ENCODE peak calls at places on chromosomes 4 and X, in eight cellular contexts. One of them, this sample, is unnamed.

GRCh38 chr4:90357117-90357710 is 230.0 kb downstream of the CCSER1 start:
- DNase-seq in mesothelial cell of epicardium: no peak
- DNase-seq in GM20000: peak
- DNase-seq in AG04449: peak
- DNase-seq in small intestine: peak
- DNase-seq in activated CD8-positive, alpha-beta memory T cell treated with anti-CD3 and anti-CD28 coated beads for 1 hour: no peak
- DNase-seq in stomach: no peak
- DNase-seq in coronary artery: no peak
- DNase-seq in this sample: no peak

GRCh38 chrX:100645106-100645505 is 1.1 kb downstream of the SRPX2 start:
- DNase-seq in mesothelial cell of epicardium: no peak
- DNase-seq in GM20000: no peak
- DNase-seq in AG04449: no peak
- DNase-seq in small intestine: no peak
- DNase-seq in activated CD8-positive, alpha-beta memory T cell treated with anti-CD3 and anti-CD28 coated beads for 1 hour: no peak
- DNase-seq in stomach: no peak
- DNase-seq in coronary artery: no peak
- DNase-seq in this sample: no peak

GRCh38 chr4:147822128-147822527 is 90.2 kb downstream of the ARHGAP10 start:
- DNase-seq in mesothelial cell of epicardium: no peak
- DNase-seq in GM20000: no peak
- DNase-seq in AG04449: no peak
- DNase-seq in small intestine: peak
- DNase-seq in activated CD8-positive, alpha-beta memory T cell treated with anti-CD3 and anti-CD28 coated beads for 1 hour: no peak
- DNase-seq in stomach: peak
- DNase-seq in coronary artery: peak
- DNase-seq in this sample: no peak

GRCh38 chr4:109998867-109999303 is 86.2 kb downstream of the EGF start:
- DNase-seq in mesothelial cell of epicardium: no peak
- DNase-seq in GM20000: peak
- DNase-seq in AG04449: no peak
- DNase-seq in small intestine: peak
- DNase-seq in activated CD8-positive, alpha-beta memory T cell treated with anti-CD3 and anti-CD28 coated beads for 1 hour: no peak
- DNase-seq in stomach: no peak
- DNase-seq in coronary artery: no peak
- DNase-seq in this sample: no peak

GRCh38 chr4:102299708-102300107 is 45.6 kb downstream of the SLC39A8 start:
- DNase-seq in mesothelial cell of epicardium: no peak
- DNase-seq in GM20000: peak
- DNase-seq in AG04449: no peak
- DNase-seq in small intestine: peak
- DNase-seq in activated CD8-positive, alpha-beta memory T cell treated with anti-CD3 and anti-CD28 coated beads for 1 hour: no peak
- DNase-seq in stomach: peak
- DNase-seq in coronary artery: no peak
- DNase-seq in this sample: no peak

GRCh38 chr4:68021185-68021584 is 57.9 kb upstream of the TMPRSS11A start:
- DNase-seq in mesothelial cell of epicardium: no peak
- DNase-seq in GM20000: no peak
- DNase-seq in AG04449: no peak
- DNase-seq in small intestine: no peak
- DNase-seq in activated CD8-positive, alpha-beta memory T cell treated with anti-CD3 and anti-CD28 coated beads for 1 hour: no peak
- DNase-seq in stomach: no peak
- DNase-seq in coronary artery: no peak
- DNase-seq in this sample: no peak

GRCh38 chr4:8291036-8291682 is 21.6 kb downstream of the HTRA3 start:
- DNase-seq in mesothelial cell of epicardium: no peak
- DNase-seq in GM20000: no peak
- DNase-seq in AG04449: no peak
- DNase-seq in small intestine: no peak
- DNase-seq in activated CD8-positive, alpha-beta memory T cell treated with anti-CD3 and anti-CD28 coated beads for 1 hour: no peak
- DNase-seq in stomach: no peak
- DNase-seq in coronary artery: no peak
- DNase-seq in this sample: no peak

GRCh38 chr4:123158576-123158975 is 236.2 kb upstream of the NUDT6 start:
- DNase-seq in mesothelial cell of epicardium: no peak
- DNase-seq in GM20000: no peak
- DNase-seq in AG04449: no peak
- DNase-seq in small intestine: no peak
- DNase-seq in activated CD8-positive, alpha-beta memory T cell treated with anti-CD3 and anti-CD28 coated beads for 1 hour: no peak
- DNase-seq in stomach: no peak
- DNase-seq in coronary artery: no peak
- DNase-seq in this sample: no peak

GRCh38 chr4:185600801-185601200 is 65.5 kb upstream of the PDLIM3 start:
- DNase-seq in mesothelial cell of epicardium: no peak
- DNase-seq in GM20000: no peak
- DNase-seq in AG04449: no peak
- DNase-seq in small intestine: no peak
- DNase-seq in activated CD8-positive, alpha-beta memory T cell treated with anti-CD3 and anti-CD28 coated beads for 1 hour: no peak
- DNase-seq in stomach: no peak
- DNase-seq in coronary artery: no peak
- DNase-seq in this sample: no peak

GRCh38 chr4:7415927-7416686 is 18.6 kb downstream of the PSAPL1 start:
- DNase-seq in mesothelial cell of epicardium: no peak
- DNase-seq in GM20000: no peak
- DNase-seq in AG04449: no peak
- DNase-seq in small intestine: no peak
- DNase-seq in activated CD8-positive, alpha-beta memory T cell treated with anti-CD3 and anti-CD28 coated beads for 1 hour: no peak
- DNase-seq in stomach: peak
- DNase-seq in coronary artery: peak
- DNase-seq in this sample: no peak